ENCODE peak calls at places on chromosomes 12 and 14, in five cellular contexts. H, D, L, A and P are unnamed samples.

GRCh38 chr14:36662543-36663403 is 1.1 kb downstream of the PAX9 start:
- DNase-seq in H (no peak), D (no peak), L (no peak), A (peak), P (peak)

GRCh38 chr12:63294327-63294632 is 143.3 kb upstream of the AVPR1A start:
- DNase-seq in H (no peak), D (peak), L (no peak), A (peak), P (peak)

GRCh38 chr12:54054442-54055332 is 1.1 kb downstream of the HOXC4 start:
- DNase-seq in H (no peak), D (no peak), L (no peak), A (no peak), P (no peak)

GRCh38 chr14:72607386-72608125 is 286.3 kb downstream of the DPF3 start:
- DNase-seq in H (no peak), D (peak), L (no peak), A (no peak), P (no peak)

GRCh38 chr14:105126970-105127307 is 41.6 kb downstream of the JAG2 start:
- DNase-seq in H (no peak), D (no peak), L (no peak), A (no peak), P (no peak)

GRCh38 chr14:95816539-95816938 is 60.1 kb upstream of the TUNAR start:
- DNase-seq in H (no peak), D (no peak), L (no peak), A (no peak), P (no peak)

GRCh38 chr12:15469342-15469741 is 147.0 kb downstream of the PTPRO start:
- DNase-seq in H (no peak), D (no peak), L (no peak), A (no peak), P (no peak)

GRCh38 chr14:68819260-68819691 is 26.4 kb upstream of the ZFP36L1 start:
- DNase-seq in H (no peak), D (no peak), L (no peak), A (no peak), P (no peak)

GRCh38 chr12:120843472-120843871 is 60.7 kb downstream of the SPPL3 start:
- DNase-seq in H (no peak), D (no peak), L (no peak), A (no peak), P (no peak)

GRCh38 chr12:57055834-57056233 is 5.9 kb upstream of the MYO1A start:
- DNase-seq in H (no peak), D (no peak), L (no peak), A (no peak), P (no peak)

GRCh38 chr12:75710361-75711069 is 199.1 kb upstream of the KRR1 start:
- DNase-seq in H (no peak), D (no peak), L (no peak), A (no peak), P (no peak)

GRCh38 chr12:120175062-120175461 is 19.5 kb downstream of the GCN1 start:
- DNase-seq in H (no peak), D (no peak), L (no peak), A (no peak), P (peak)

GRCh38 chr14:76880432-76880831 is 54.2 kb downstream of the LRRC74A start:
- DNase-seq in H (no peak), D (no peak), L (no peak), A (no peak), P (no peak)

GRCh38 chr14:64541261-64541970 is 875 bp downstream of the HSPA2 start:
- DNase-seq in H (no peak), D (peak), L (peak), A (peak), P (peak)